ENCODE peak calls at places on chromosomes 3 and 15, in six cellular contexts. C, N, O, L, P and K are unnamed samples.

GRCh38 chr3:127277591-127277990 is 10.3 kb downstream of the PRR20G start:
- DNase-seq in C (no peak), P (no peak), L (no peak), O (no peak), N (no peak), K (no peak)

GRCh38 chr3:139561959-139562676 is 22.6 kb upstream of the RBP1 start:
- DNase-seq in C (no peak), N (peak), L (peak), P (no peak), O (peak), K (no peak)

GRCh38 chr3:65951836-65952505 is 86.7 kb downstream of the MAGI1 start:
- DNase-seq in L (no peak), N (peak), O (peak), P (no peak), C (no peak), K (no peak)

GRCh38 chr3:69294014-69294771 is 91.7 kb downstream of the FRMD4B start:
- DNase-seq in P (no peak), N (no peak), L (no peak), C (no peak), O (no peak), K (no peak)

GRCh38 chr3:52174896-52175295 is 20.7 kb upstream of the POC1A start:
- DNase-seq in P (no peak), O (no peak), L (no peak), N (no peak), C (no peak), K (no peak)

GRCh38 chr15:28969511-28970085 is 83.8 kb downstream of the APBA2 start:
- DNase-seq in P (no peak), N (no peak), C (no peak), L (peak), O (no peak), K (no peak)

GRCh38 chr3:21942328-21942727 is 191.3 kb upstream of the ZNF385D start:
- DNase-seq in O (no peak), P (no peak), C (no peak), L (no peak), N (peak), K (no peak)

GRCh38 chr3:64443553-64444331 is 218.5 kb upstream of the PRICKLE2 start:
- DNase-seq in L (no peak), C (no peak), O (no peak), N (peak), P (no peak), K (no peak)

GRCh38 chr3:124514681-124515080 is 215.6 kb upstream of the UMPS start:
- DNase-seq in P (no peak), C (no peak), O (no peak), L (no peak), N (no peak), K (no peak)

GRCh38 chr3:106826861-106827311 is 550.4 kb upstream of the CCDC54 start:
- DNase-seq in N (no peak), C (no peak), P (no peak), O (no peak), L (no peak), K (no peak)

GRCh38 chr3:188631291-188632010 is 477.5 kb downstream of the LPP start:
- DNase-seq in L (no peak), O (no peak), N (peak), C (no peak), P (no peak), K (no peak)

GRCh38 chr15:100186960-100187359 is 154.8 kb downstream of the ADAMTS17 start:
- DNase-seq in C (no peak), N (no peak), O (no peak), L (no peak), P (no peak), K (no peak)

GRCh38 chr3:101530213-101531047 is 17.4 kb upstream of the SENP7 start:
- DNase-seq in L (no peak), O (no peak), C (no peak), P (no peak), N (no peak), K (no peak)

GRCh38 chr3:126621171-126621570 is 33.8 kb downstream of the TXNRD3 start:
- DNase-seq in N (peak), L (no peak), P (no peak), O (no peak), C (no peak), K (no peak)

GRCh38 chr3:53939081-53939582 is 47.5 kb upstream of the SELENOK start:
- DNase-seq in O (no peak), C (no peak), N (no peak), L (no peak), P (no peak), K (no peak)

GRCh38 chr3:50604628-50605588 is 6.7 kb downstream of the CISH start:
- DNase-seq in C (peak), O (no peak), L (no peak), P (peak), N (no peak), K (no peak)
- TF ChIP-seq POLR2A in C (peak), O (no peak), L (no peak), P (no peak), N (no peak), K (no peak)

GRCh38 chr15:88498991-88499390 is 31.5 kb downstream of the MRPS11 start:
- DNase-seq in C (no peak), P (no peak), N (no peak), L (no peak), O (no peak), K (no peak)

GRCh38 chr15:88493811-88494210 is 26.3 kb downstream of the MRPS11 start:
- DNase-seq in O (no peak), C (no peak), L (no peak), N (no peak), P (no peak), K (no peak)

DNA sequence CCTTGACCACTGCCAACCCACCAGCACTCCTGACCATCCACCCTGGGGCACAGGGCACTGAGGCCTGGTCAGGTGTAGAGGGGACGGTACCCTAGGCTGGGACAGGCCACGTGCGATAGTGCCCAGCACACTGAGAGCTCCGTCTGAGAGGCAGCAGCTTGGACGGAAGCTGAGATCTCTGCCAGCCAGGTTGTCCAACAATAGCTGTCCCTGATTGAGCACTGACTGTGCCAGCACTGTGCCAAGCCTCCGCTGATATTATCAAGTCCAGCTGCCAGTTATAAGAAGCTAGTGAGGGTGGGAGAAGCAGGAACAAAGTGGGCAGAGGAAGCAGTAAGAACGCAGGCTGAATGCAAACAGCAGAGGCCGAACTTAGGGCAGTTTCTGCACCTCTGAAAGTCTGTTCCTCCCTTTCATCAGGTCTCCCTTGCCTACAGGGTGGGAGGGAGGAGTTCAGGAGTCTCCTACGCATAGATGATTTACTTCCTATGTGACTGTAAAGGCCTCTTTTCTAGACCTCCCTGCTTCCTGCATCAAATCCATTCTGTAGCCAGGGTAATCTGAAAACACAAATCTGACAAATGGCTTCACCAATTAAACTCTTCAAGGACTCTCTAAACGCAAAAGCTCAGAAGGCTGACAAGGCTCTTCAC is 29.7 kb downstream of the MRPS11 start:
- DNase-seq in P (no peak), N (no peak), L (no peak), C (no peak), O (no peak), K (no peak)
- H3K27ac ChIP-seq in P (no peak), N (no peak), L (no peak), C (no peak), O (no peak), K (no peak)

GRCh38 chr15:34583399-34584320 is at the start of gene GOLGA8B:
- DNase-seq in C (peak), P (peak), L (peak), O (peak), N (peak), K (no peak)
- TF ChIP-seq POLR2A in C (peak), P (no peak), L (no peak), O (no peak), N (no peak), K (no peak)

GRCh38 chr3:71103430-71103881 is 480.1 kb downstream of the FOXP1 start:
- DNase-seq in L (peak), P (peak), N (peak), C (peak), O (no peak), K (no peak)
- H3K27ac ChIP-seq in L (peak), P (peak), N (peak), C (no peak), O (no peak), K (peak)

GRCh38 chr3:10304905-10305304 is 12.2 kb upstream of the GHRL start:
- DNase-seq in O (no peak), N (no peak), P (no peak), C (no peak), L (no peak), K (no peak)

GRCh38 chr3:10303105-10303504 is 10.4 kb upstream of the GHRL start:
- DNase-seq in C (no peak), O (no peak), L (no peak), P (no peak), N (no peak), K (no peak)

GRCh38 chr3:10305331-10305902 is 12.7 kb upstream of the GHRL start:
- DNase-seq in O (no peak), C (no peak), P (no peak), L (no peak), N (no peak), K (no peak)

GRCh38 chr3:10306156-10306555 is 13.4 kb upstream of the GHRL start:
- DNase-seq in C (no peak), N (no peak), O (no peak), P (no peak), L (no peak), K (no peak)

GRCh38 chr3:10303785-10304184 is 11.0 kb upstream of the GHRL start:
- DNase-seq in C (no peak), N (no peak), L (no peak), P (no peak), O (no peak), K (no peak)
- TF ChIP-seq POLR2A in C (no peak), N (no peak), L (no peak), P (no peak), O (no peak), K (no peak)

DNA sequence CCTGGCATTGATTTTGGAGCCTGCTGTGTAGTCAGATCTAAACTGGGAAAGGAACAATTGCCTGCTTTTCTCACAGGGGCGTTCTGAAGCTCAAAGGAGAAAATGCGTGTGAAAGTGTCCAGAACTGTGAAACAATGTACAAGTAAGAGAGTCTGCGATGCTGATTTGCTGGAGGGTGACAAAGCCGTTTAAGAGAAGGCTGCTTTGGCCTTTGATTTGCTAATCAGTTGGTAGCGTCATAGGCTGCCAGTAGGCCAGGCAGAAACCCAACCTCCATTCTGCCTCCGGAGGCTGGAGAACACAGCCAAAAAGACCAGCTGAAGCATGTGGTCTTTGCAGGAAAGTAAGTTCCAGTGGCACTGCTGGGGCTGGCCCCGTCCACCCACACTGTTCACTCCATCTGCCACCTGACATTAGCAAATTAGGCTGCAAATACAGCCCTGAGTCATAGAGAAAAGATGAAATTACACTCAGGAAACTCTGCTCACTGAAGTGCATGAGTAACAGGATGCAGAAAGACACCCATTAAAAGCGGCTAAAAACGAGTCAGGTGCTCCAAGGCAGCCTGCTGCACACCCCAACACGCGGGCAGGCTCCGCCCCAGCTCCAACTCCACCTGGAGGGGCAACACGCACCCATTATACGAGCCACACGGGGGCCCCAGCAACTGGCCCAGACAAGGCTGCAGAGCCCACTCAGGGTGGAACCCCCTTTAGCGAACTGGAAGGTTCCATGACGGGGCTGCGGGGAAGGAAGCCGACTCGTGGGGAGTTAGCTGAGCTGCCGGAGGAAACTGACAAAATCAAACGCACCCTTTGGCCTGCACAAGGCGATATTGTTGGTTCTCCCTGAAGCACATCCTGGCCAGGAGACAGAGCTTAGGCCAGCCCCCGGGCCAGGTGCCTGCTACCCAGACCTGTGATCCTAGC is 31.6 kb downstream of the ZDHHC19 start:
- DNase-seq in L (peak), O (no peak), N (peak), C (no peak), P (no peak), K (no peak)
- H3K27ac ChIP-seq in L (peak), O (no peak), N (no peak), C (no peak), P (peak), K (no peak)

GRCh38 chr3:13853256-13853977 is 26.5 kb downstream of the WNT7A start:
- DNase-seq in N (no peak), C (no peak), O (no peak), L (no peak), P (no peak), K (no peak)
- TF ChIP-seq POLR2A in N (no peak), C (no peak), O (no peak), L (no peak), P (no peak), K (no peak)

GRCh38 chr3:18396428-18396827 is 28.7 kb downstream of the SATB1 start:
- DNase-seq in N (no peak), O (no peak), C (no peak), L (no peak), P (no peak), K (no peak)

GRCh38 chr3:18405141-18405540 is 20.0 kb downstream of the SATB1 start:
- DNase-seq in C (no peak), N (no peak), L (no peak), P (no peak), O (no peak), K (no peak)

GRCh38 chr3:18402140-18402834 is 22.9 kb downstream of the SATB1 start:
- DNase-seq in O (no peak), P (no peak), C (no peak), N (no peak), L (no peak), K (no peak)

DNA sequence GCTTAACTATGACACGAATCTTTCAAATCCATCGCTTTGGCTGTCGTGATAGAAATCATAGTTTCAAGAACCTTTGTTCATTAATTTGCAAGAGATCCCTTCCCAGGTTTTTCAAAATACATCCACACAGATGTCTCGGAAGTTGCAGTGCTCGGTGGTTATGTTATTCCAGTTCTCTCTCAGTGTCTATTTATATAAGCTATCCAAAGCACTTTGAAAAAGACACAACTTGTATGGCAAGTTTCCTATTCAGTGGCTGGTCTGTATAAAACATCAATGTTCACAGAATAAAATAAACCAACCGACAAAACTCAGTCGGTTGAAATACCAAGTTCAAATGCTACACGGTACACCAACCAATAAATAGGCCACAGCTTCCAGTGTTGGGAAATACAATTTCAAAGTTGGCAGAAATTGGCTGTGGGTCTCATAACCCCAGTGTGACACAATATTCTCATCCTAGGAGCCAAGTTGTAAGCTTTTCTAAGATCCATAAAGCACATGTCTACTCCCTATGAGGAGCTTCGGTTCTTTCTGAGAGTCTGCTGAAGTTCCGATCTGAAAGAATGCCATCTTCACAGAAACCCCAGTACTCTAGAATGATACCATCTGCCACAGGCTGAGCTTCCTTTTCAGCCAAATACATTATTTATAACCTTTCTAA is 23.7 kb downstream of the SATB1 start:
- DNase-seq in N (no peak), L (no peak), C (no peak), P (no peak), O (no peak), K (no peak)
- H3K27ac ChIP-seq in N (no peak), L (no peak), C (no peak), P (no peak), O (no peak), K (no peak)

DNA sequence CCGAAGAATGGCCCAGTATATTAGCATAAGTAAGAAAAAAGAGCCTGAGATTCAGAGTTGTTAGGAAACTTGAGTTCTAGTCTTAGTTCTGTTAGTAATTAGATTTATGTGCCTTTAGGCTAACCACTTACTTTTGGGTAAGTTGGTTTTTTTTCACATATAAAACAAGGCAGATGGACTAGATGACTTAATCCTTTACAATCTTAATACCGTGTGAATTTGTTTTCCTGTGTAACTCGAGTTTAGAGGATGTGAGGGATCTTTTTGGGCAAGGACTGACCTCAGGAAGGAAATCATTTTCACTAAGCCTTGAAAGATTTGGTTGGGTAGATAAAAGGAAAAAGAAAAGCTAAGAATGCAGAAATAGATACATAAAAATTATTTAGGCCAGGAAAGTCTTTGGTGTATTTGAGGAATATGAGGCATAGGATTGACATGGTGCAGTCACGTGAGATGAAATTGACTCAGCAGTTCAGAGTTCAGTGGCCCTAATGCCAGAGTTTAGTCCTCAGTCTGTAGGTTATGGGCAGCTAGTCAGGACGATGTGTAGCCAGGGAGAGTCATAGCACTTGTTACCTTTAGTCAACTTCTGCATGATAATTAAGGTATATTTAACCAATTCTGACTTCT is 34.6 kb downstream of the PAK2 start:
- DNase-seq in P (no peak), O (no peak), C (no peak), N (no peak), L (peak), K (no peak)
- TF ChIP-seq POLR2A in P (no peak), O (no peak), C (no peak), N (no peak), L (no peak), K (no peak)

GRCh38 chr15:60740231-60740630 is 261.3 kb upstream of the ICE2 start:
- DNase-seq in O (no peak), N (no peak), L (no peak), P (no peak), C (no peak), K (no peak)

GRCh38 chr15:60745469-60745971 is 266.6 kb upstream of the ICE2 start:
- DNase-seq in C (peak), P (no peak), O (no peak), L (peak), N (peak), K (no peak)

GRCh38 chr15:60740787-60741354 is 261.9 kb upstream of the ICE2 start:
- DNase-seq in L (no peak), N (peak), C (no peak), O (no peak), P (no peak), K (no peak)

GRCh38 chr15:60744826-60745225 is 265.9 kb upstream of the ICE2 start:
- DNase-seq in N (no peak), L (no peak), O (no peak), C (peak), P (no peak), K (peak)
- H3K27ac ChIP-seq in N (no peak), L (no peak), O (no peak), C (peak), P (peak), K (peak)